ENCODE peak calls at places on chromosome 1, in seven cellular contexts. I, Z, T, Y, G, Q and N are unnamed samples.

GRCh38 chr1:81802601-81803422 is 2.1 kb downstream of the ADGRL2 start:
- DNase-seq in I (peak), Z (no peak), T (no peak), Y (peak), G (peak), Q (no peak), N (peak)

GRCh38 chr1:31669786-31670582 is 25.3 kb upstream of the PEF1 start:
- DNase-seq in I (peak), Z (peak), T (peak), Y (peak), G (peak), Q (no peak), N (peak)

GRCh38 chr1:243254233-243254926 is 701 bp downstream of the CEP170 start:
- DNase-seq in I (peak), Z (no peak), T (peak), Y (peak), G (peak), Q (peak), N (peak)

GRCh38 chr1:27727126-27727525 is 1.4 kb downstream of the FAM76A start:
- DNase-seq in I (no peak), Z (no peak), T (no peak), Y (no peak), G (no peak), Q (no peak), N (no peak)

GRCh38 chr1:84768634-84769033 is 78.4 kb upstream of the SSX2IP start:
- DNase-seq in I (no peak), Z (no peak), T (no peak), Y (no peak), G (no peak), Q (no peak), N (no peak)

GRCh38 chr1:93749894-93750301 is 68.3 kb upstream of the BCAR3 start:
- DNase-seq in I (no peak), Z (no peak), T (no peak), Y (no peak), G (peak), Q (no peak), N (no peak)

GRCh38 chr1:161088587-161089110 is 709 bp downstream of the NECTIN4 start:
- DNase-seq in I (no peak), Z (no peak), T (no peak), Y (no peak), G (peak), Q (no peak), N (no peak)

GRCh38 chr1:225259542-225259941 is 168.3 kb downstream of the LBR start:
- DNase-seq in I (no peak), Z (no peak), T (no peak), Y (no peak), G (no peak), Q (no peak), N (no peak)

GRCh38 chr1:37465596-37466517 is 8.5 kb upstream of the ZC3H12A start:
- DNase-seq in I (no peak), Z (no peak), T (no peak), Y (peak), G (no peak), Q (no peak), N (no peak)

GRCh38 chr1:180265201-180265600 is 35.1 kb downstream of the LHX4 start:
- DNase-seq in I (no peak), Z (no peak), T (no peak), Y (no peak), G (peak), Q (no peak), N (no peak)

GRCh38 chr1:180911640-180912161 is 996 bp upstream of the KIAA1614 start:
- DNase-seq in I (no peak), Z (no peak), T (no peak), Y (peak), G (peak), Q (no peak), N (no peak)

GRCh38 chr1:13824626-13825025 is 124.6 kb downstream of the PRDM2 start:
- DNase-seq in I (no peak), Z (no peak), T (no peak), Y (no peak), G (no peak), Q (no peak), N (no peak)

GRCh38 chr1:45493116-45493697 is 2.2 kb upstream of the TESK2 start:
- DNase-seq in I (no peak), Z (no peak), T (peak), Y (no peak), G (peak), Q (peak), N (peak)

GRCh38 chr1:211928222-211928856 is 97.8 kb upstream of the LPGAT1 start:
- DNase-seq in I (no peak), Z (no peak), T (no peak), Y (no peak), G (no peak), Q (no peak), N (no peak)

GRCh38 chr1:228334954-228335353 is 71.7 kb downstream of the TRIM11 start:
- DNase-seq in I (peak), Z (no peak), T (no peak), Y (no peak), G (peak), Q (no peak), N (no peak)

GRCh38 chr1:34889705-34890104 is 30.2 kb upstream of the SMIM12 start:
- DNase-seq in I (no peak), Z (no peak), T (no peak), Y (no peak), G (peak), Q (no peak), N (no peak)

GRCh38 chr1:108708726-108709660 is 3.7 kb upstream of the FNDC7 start:
- DNase-seq in I (no peak), Z (no peak), T (no peak), Y (peak), G (peak), Q (peak), N (no peak)

GRCh38 chr1:94698341-94698740 is 121.8 kb upstream of the SLC44A3 start:
- DNase-seq in I (no peak), Z (no peak), T (no peak), Y (no peak), G (peak), Q (no peak), N (no peak)

GRCh38 chr1:175157200-175157599 is 35.4 kb downstream of the KIAA0040 start:
- DNase-seq in I (no peak), Z (no peak), T (no peak), Y (no peak), G (no peak), Q (peak), N (no peak)

GRCh38 chr1:200495901-200496300 is 86.1 kb upstream of the ZNF281 start:
- DNase-seq in I (no peak), Z (no peak), T (no peak), Y (no peak), G (no peak), Q (no peak), N (no peak)

GRCh38 chr1:16612332-16613172 is 812 bp downstream of the NBPF1 start:
- DNase-seq in I (peak), Z (peak), T (peak), Y (peak), G (peak), Q (no peak), N (peak)

GRCh38 chr1:158833269-158833668 is 2.1 kb downstream of the MNDA start:
- DNase-seq in I (no peak), Z (no peak), T (no peak), Y (no peak), G (no peak), Q (no peak), N (no peak)

GRCh38 chr1:181482521-181483083 is 715 bp upstream of the CACNA1E start:
- DNase-seq in I (peak), Z (no peak), T (peak), Y (peak), G (peak), Q (peak), N (no peak)

GRCh38 chr1:167555971-167556714 is 2.6 kb upstream of the CREG1 start:
- DNase-seq in I (peak), Z (peak), T (peak), Y (peak), G (peak), Q (peak), N (peak)